ENCODE peak calls at places on chromosomes 7 and 10, in six cellular contexts. S is cardiac fibroblast; O is kidney; K is right lobe of liver; U is CD8-positive, alpha-beta memory T cell; X is colonic mucosa. R is an unnamed sample.

GRCh38 chr10:80588506-80589020 is 50.9 kb downstream of the SH2D4B start:
- DNase-seq in S (no peak), O (no peak), K (no peak), U (no peak), X (no peak), R (no peak)

GRCh38 chr7:80027616-80028173 is 106.9 kb upstream of the GNAI1 start:
- DNase-seq in S (no peak), O (no peak), K (no peak), U (no peak), X (no peak), R (no peak)

GRCh38 chr7:13551503-13551902 is 438.0 kb downstream of the ETV1 start:
- DNase-seq in S (no peak), O (no peak), K (no peak), U (no peak), X (no peak), R (no peak)

GRCh38 chr10:28937959-28938358 is 260.6 kb downstream of the BAMBI start:
- DNase-seq in S (no peak), O (no peak), K (no peak), U (no peak), X (no peak), R (no peak)

GRCh38 chr7:143117395-143117794 is 14.5 kb upstream of the PIP start:
- DNase-seq in S (no peak), O (no peak), K (no peak), U (no peak), X (no peak), R (no peak)

GRCh38 chr10:31759124-31759798 is 169.4 kb downstream of the ARHGAP12 start:
- DNase-seq in S (peak; percentile 71), O (peak; percentile 87), K (peak; percentile 78), U (peak; percentile 19), X (peak; percentile 83), R (peak; percentile 43)

GRCh38 chr10:48549236-48549635 is 55.6 kb downstream of the ARHGAP22 start:
- DNase-seq in S (no peak), O (no peak), K (no peak), U (no peak), X (no peak), R (no peak)

GRCh38 chr10:121132278-121132672 is 281.1 kb downstream of the WDR11 start:
- DNase-seq in S (no peak), O (no peak), K (no peak), U (no peak), X (no peak), R (no peak)

GRCh38 chr10:17021661-17022060 is 108.0 kb downstream of the CUBN start:
- DNase-seq in S (no peak), O (no peak), K (no peak), U (no peak), X (no peak), R (no peak)

GRCh38 chr10:31927597-31928530 is 767 bp downstream of the ARHGAP12 start:
- DNase-seq in S (peak; percentile 55), O (peak; percentile 87), K (peak; percentile 63), U (peak; percentile 44), X (peak; percentile 73), R (peak; percentile 46)

GRCh38 chr7:98324782-98325181 is 43.3 kb downstream of the BRI3 start:
- DNase-seq in S (no peak), O (no peak), K (no peak), U (no peak), X (no peak), R (no peak)

GRCh38 chr7:26156454-26157365 is 4.7 kb downstream of the NFE2L3 start:
- DNase-seq in S (peak; percentile 95), O (no peak), K (no peak), U (no peak), X (no peak), R (peak; percentile 94)

GRCh38 chr7:138515001-138515528 is 55.0 kb downstream of the TRIM24 start:
- DNase-seq in S (no peak), O (no peak), K (no peak), U (no peak), X (no peak), R (no peak)

DNA sequence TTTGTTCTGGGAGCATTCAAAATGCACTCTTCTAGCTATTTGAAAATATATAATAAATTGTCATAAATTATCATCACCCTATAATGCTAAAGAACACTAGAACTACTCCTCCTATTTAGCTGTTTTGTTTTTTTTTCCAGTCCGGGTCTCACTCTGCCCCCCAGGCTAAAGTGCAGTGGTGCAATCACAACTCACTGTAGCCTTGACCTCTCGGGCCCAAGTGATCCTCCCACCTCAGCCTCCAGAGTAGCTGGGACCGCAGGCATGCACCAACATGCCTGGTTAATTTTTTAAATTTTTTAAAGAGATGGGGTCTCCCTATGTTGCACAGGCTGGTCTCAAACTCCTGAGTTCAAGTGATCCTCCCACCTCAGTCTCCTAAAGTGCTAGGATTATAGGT is 41.1 kb upstream of the MTPAP start:
- DNase-seq in S (no peak), O (no peak), K (no peak), U (no peak), X (no peak), R (no peak)
- H3K4me3 ChIP-seq in S (no peak overlapping the region), O (no peak overlapping the region), K (no peak overlapping the region), U (no peak overlapping the region), X (no peak overlapping the region), R (no peak overlapping the region)

GRCh38 chr7:156122752-156123354 is 310.6 kb upstream of the SHH start:
- DNase-seq in S (no peak), O (no peak), K (no peak), U (no peak), X (no peak), R (no peak)

GRCh38 chr7:156125841-156126730 is 313.8 kb upstream of the SHH start:
- DNase-seq in S (no peak), O (peak; percentile 48), K (no peak), U (no peak), X (no peak), R (no peak)

GRCh38 chr7:156123362-156123761 is 311.1 kb upstream of the SHH start:
- DNase-seq in S (no peak), O (peak; percentile 52), K (no peak), U (no peak), X (no peak), R (no peak)

GRCh38 chr7:156121956-156122355 is 309.7 kb upstream of the SHH start:
- DNase-seq in S (no peak), O (peak; percentile 43), K (no peak), U (no peak), X (no peak), R (no peak)

DNA sequence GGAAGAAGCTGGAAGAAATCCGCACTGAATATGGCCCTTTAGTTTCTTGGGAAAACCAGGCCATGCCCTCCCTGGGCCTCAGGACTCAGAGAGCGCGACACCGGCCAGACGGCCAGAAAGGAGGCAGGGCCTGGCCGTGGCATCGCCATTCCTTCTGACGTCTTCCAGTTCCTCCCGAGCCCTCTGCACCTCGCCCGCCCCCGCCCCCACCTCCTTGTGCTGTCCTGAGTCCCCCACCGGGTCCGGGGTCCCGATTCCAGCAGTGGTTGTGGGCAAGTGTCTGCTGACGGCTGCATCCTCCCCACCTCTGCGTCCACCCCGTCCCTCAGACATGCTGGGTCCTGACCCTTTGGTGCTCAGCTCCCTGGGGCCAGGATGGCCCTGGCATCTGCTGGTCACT is 312.1 kb upstream of the SHH start:
- DNase-seq in S (no peak), O (peak; percentile 48), K (no peak), U (no peak), X (no peak), R (no peak)
- H3K4me3 ChIP-seq in S (no peak overlapping the region), O (no peak overlapping the region), K (no peak overlapping the region), U (no peak overlapping the region), X (no peak overlapping the region), R (no peak overlapping the region)

DNA sequence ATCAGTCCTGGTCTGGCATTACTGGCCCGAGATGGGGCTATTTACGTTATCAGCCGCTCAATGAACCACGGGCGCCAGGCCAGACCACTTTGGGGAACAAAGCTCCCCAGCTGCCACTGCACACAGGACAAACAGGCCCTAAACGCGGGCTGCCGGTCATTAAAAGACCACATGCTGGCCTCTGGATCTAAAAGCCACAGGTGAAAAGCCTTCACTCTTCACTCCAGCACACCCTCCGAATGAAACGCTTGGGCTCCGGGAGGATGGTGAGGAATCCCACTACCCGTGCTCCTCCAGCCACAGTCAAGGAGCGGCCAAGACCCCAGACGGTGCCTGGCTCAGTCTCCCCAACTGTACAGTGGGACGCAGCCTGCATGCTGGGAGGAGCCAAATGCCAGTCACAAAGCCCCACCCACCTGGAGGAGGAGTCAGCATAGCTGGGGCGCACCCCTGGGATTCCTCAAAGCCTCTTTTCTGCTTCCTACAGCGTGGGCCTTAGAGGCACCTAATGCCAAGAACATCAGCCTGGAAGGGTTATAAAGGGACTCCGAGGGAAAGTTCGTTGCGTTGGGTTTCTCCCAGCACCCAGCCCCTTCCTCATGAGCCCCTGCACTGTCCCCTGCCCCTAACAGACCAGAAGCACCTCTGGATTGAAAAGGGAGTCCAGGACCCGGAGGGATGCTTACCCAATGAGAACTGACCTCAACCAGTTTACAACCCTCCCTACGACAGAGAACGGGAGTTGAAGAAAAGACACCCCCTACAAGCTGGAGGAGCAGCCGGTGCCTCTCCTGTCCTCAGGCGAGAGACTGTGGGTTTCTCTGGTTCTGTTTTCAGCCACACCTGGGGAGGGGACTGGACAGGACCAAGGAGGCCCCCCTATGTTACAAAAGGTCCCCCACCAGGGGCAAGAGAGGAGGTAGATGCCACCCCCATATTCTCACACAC is 4.7 kb downstream of the PDGFA start:
- DNase-seq in S (peak; percentile 66), O (no peak), K (no peak), U (no peak), X (peak; percentile 87), R (no peak)
- H3K4me3 ChIP-seq in S (no peak overlapping the region), O (no peak overlapping the region), K (no peak overlapping the region), U (no peak overlapping the region), X (no peak overlapping the region), R (no peak overlapping the region)

GRCh38 chr7:156640257-156640948 is at the start of gene RNF32:
- DNase-seq in S (peak; percentile 92), O (peak; percentile 99), K (peak; percentile 97), U (peak; percentile 95), X (peak; percentile 96), R (peak; percentile 92)

GRCh38 chr7:156639426-156640256 is 933 bp upstream of the RNF32 start:
- DNase-seq in S (no peak), O (peak; percentile 78), K (no peak), U (no peak), X (no peak), R (no peak)

GRCh38 chr7:156642306-156643045 is 1.9 kb downstream of the RNF32 start:
- DNase-seq in S (no peak), O (no peak), K (no peak), U (no peak), X (no peak), R (no peak)

GRCh38 chr7:156638443-156639077 is 2.0 kb upstream of the RNF32 start:
- DNase-seq in S (no peak), O (no peak), K (no peak), U (no peak), X (no peak), R (no peak)

DNA sequence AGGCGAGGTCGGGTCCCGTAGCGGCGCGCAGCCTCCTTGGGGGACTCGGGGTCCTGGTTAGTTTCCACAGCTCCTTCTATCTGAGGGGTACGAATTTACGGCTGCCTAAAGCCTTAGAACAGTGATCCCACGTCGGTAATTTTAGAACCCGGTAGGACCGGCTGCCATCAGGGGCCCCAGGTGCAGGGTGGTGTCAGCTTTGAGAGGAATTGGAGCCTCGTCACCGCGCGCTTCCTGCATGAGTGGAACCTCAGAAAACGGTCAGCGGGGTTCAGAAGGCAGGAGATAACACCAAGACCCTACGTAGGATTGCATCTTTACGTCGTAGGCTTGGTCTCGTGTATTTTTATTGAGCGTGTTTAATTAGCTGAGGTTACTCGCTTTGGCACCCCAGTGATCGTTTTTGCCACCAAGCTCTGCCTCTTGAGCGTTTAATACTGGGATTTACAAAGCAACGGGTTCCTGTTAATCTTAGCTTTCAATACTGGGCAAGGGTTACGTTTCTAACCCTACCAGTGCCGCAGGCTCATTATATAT is 443 bp downstream of the RNF32 start:
- DNase-seq in S (peak; percentile 59), O (no peak), K (peak; percentile 48), U (peak; percentile 32), X (peak; percentile 53), R (peak; percentile 28)
- H3K4me3 ChIP-seq in S (peak overlapping the region; percentile 80), O (peak overlapping the region; percentile 66), K (peak overlapping the region; percentile 96), U (peak overlapping the region; percentile 74), X (peak overlapping the region; percentile 79), R (peak overlapping the region; percentile 74)

R was measured in fibroblast of pulmonary artery.